ENCODE peak calls at places on chromosome 5, in five cellular contexts. D is fibroblast of lung, N is GM12878, P is neural progenitor cell, U is MM.1S. X is an unnamed sample.

GRCh38 chr5:179909224-179909623 is 1.5 kb upstream of the TBC1D9B start:
- DNase-seq in U (no peak), D (no peak), N (no peak), P (no peak), X (no peak)

GRCh38 chr5:150516011-150516410 is 8.1 kb downstream of the NDST1 start:
- DNase-seq in P (no peak), N (no peak), D (peak; percentile 42), U (no peak), X (peak; percentile 84)

GRCh38 chr5:151288180-151288579 is 15.4 kb downstream of the SLC36A3 start:
- DNase-seq in P (no peak), N (no peak), D (no peak), U (no peak), X (no peak)

GRCh38 chr5:172453986-172454354 is 355 bp downstream of the SH3PXD2B start:
- DNase-seq in P (peak; percentile 82), D (peak; percentile 51), N (no peak), U (no peak), X (peak; percentile 68)

GRCh38 chr5:159765034-159765433 is 151.2 kb upstream of the ADRA1B start:
- DNase-seq in P (no peak), N (no peak), D (no peak), U (no peak), X (no peak)

GRCh38 chr5:150638053-150638444 is 2.4 kb upstream of the SYNPO start:
- DNase-seq in N (no peak), P (no peak), U (no peak), D (no peak), X (no peak)

GRCh38 chr5:140342896-140343295 is 3.5 kb downstream of the HBEGF start:
- DNase-seq in N (no peak), D (no peak), U (no peak), P (no peak), X (no peak)

GRCh38 chr5:123422433-123423277 is 548 bp downstream of the CEP120 start:
- DNase-seq in N (no peak), D (peak; percentile 50), P (peak; percentile 46), U (peak; percentile 35), X (peak; percentile 46)

GRCh38 chr5:81486711-81487110 is 92.8 kb upstream of the ACOT12 start:
- DNase-seq in U (no peak), N (no peak), P (no peak), D (no peak), X (no peak)

GRCh38 chr5:38456657-38457056 is 99.8 kb downstream of the LIFR start:
- DNase-seq in D (no peak), U (no peak), P (no peak), N (no peak), X (no peak)

GRCh38 chr5:52043543-52043942 is 660.3 kb downstream of the ISL1 start:
- DNase-seq in P (no peak), N (no peak), U (peak; percentile 75), D (no peak), X (no peak)

DNA sequence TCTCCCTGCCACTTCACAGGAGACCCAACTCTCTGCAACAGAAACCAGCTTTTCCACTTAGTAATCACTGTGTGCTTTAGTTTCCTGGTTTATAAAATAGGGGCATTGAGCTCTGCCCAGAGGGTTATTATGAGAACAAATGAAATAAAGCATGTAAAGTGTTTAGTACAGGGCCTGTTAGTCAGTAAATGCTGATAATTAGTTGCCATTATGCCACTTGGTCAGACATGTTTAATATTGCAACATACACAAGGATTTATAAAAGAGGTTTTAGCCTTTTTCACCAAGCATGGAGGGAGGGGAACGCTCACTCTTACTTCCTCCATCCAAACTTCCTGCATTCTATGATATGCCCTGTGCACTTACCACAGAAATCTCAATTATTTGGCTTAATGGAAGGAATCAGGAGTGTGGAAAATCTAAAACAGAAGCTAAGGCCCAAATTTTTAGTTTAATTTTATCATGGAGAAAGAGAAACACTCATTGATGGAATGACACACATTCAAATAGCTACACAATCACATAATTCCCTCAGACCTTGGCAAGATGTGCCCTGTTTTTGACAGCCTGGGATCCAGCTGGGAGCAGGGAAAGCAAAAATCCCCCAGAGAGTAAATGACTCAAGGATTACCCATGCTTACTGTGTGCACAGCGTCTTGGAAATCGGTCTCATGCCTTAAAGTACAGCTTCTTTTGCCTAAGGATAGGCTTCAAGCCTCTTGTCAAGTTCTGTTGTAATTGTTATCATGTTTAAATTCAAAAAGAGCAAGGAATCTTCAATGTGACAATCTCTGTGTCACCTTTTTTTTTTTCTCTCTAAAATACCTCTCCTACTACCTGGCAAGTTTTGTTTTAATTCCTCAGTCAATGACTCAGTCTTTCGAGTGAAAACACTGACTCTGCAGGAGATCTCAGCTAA is 34.1 kb downstream of the ZNF474 start:
- DNase-seq in U (no peak), N (no peak), P (peak; percentile 16), D (peak; percentile 90), X (peak; percentile 91)
- H2AFZ ChIP-seq in U (no peak overlapping the region), N (no peak overlapping the region), P (no peak overlapping the region), D (peak overlapping the region; percentile 26), X (no peak overlapping the region)

GRCh38 chr5:142356318-142356715 is 31.5 kb upstream of the SPRY4 start:
- DNase-seq in D (peak; percentile 83), N (no peak), P (no peak), U (no peak), X (peak; percentile 93)
- H2AFZ ChIP-seq in D (no peak overlapping the region), N (peak overlapping the region; percentile 87), P (peak overlapping the region; percentile 59), U (peak overlapping the region; percentile 93), X (no peak overlapping the region)

DNA sequence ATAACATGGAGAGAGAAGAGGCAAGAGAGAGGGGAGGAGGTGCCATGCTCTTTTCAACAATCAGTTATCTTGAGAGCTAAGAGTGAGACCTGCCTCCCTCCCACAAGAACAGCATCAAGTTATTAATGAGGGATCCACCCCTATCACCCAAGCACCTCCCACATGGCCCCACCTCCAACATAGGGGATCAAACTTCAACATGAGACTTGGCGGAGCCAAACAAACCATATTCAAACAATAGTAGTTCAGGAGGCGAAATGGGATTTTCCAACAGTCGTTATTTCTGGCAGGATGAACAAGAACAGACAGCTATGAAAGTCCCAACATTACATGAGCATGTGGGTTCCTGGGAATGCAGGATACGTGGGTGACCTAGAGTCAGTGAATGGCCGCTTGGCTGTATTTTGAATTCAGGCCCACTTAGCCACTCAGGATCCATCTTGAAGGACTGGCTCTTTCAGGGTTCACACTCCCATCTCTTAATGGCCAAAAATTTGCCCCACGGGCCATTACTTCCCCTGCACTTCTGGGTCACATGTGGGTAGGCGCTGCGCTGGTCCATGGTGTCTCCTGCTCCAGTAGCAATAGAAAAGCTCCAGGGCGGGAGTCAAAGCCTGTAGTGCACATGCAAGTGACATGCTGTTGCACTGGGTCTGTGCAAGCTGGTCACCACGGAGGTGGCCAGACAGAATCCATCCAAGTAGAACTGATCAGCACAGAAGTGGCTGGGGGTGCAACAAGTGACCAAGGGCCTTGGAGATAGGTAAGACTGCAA is 7.1 kb upstream of the FAF2 start:
- DNase-seq in U (no peak), N (no peak), D (no peak), P (no peak), X (peak; percentile 22)
- H2AFZ ChIP-seq in U (no peak overlapping the region), N (no peak overlapping the region), D (no peak overlapping the region), P (peak overlapping the region; percentile 86), X (no peak overlapping the region)

DNA sequence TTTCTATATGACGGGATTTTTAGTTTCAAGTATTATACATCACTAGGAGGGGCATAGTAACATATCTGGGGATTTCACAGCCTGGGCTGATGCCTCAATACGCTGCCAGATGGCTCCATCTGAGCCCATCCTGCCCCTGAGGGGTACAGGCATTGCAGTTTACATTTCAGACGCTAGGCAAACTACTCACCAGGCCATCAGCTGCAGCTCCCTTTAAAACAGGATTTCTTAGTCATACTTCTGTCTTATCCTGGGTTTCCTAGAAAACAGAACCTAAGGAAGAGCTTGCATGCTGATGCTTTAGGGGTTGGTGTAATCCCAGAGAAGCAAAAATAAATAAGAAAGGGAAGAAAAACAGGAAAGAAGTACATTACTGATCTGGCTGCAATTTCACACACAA is 372.8 kb upstream of the PIK3R1 start:
- DNase-seq in N (no peak), U (no peak), P (peak; percentile 27), D (peak; percentile 33), X (peak; percentile 47)
- H2AFZ ChIP-seq in N (no peak overlapping the region), U (no peak overlapping the region), P (peak overlapping the region; percentile 4), D (no peak overlapping the region), X (no peak overlapping the region)

GRCh38 chr5:154755361-154756202 is at the start of gene LARP1:
- DNase-seq in D (no peak), P (peak; percentile 70), N (no peak), U (peak; percentile 39), X (no peak)
- H2AFZ ChIP-seq in D (peak within 1 kb of the TSS; percentile 76), P (peak within 1 kb of the TSS; percentile 82), N (peak within 1 kb of the TSS; percentile 84), U (peak within 1 kb of the TSS; percentile 82), X (peak within 1 kb of the TSS; percentile 47)